ENCODE peak calls at places on chromosome 20, in seven cellular contexts. K, Q, P, C, N, T and G are unnamed samples.

GRCh38 chr20:25274891-25275812 is 27.3 kb downstream of the PYGB start:
- DNase-seq in K (no peak), Q (no peak), P (no peak), C (no peak), N (no peak), T (no peak), G (peak; percentile 5)

GRCh38 chr20:62328684-62329388 is 26.0 kb downstream of the ADRM1 start:
- DNase-seq in K (no peak), Q (no peak), P (no peak), C (no peak), N (no peak), T (no peak), G (no peak)

GRCh38 chr20:63363981-63364536 is 2.9 kb upstream of the CHRNA4 start:
- DNase-seq in K (no peak), Q (no peak), P (no peak), C (no peak), N (no peak), T (no peak), G (no peak)

GRCh38 chr20:1469306-1469905 is 2.8 kb upstream of the NSFL1C start:
- DNase-seq in K (no peak), Q (no peak), P (no peak), C (no peak), N (no peak), T (no peak), G (no peak)

GRCh38 chr20:4604580-4604979 is 117.1 kb upstream of the PRND start:
- DNase-seq in K (no peak), Q (no peak), P (no peak), C (peak; percentile 25), N (no peak), T (no peak), G (no peak)

GRCh38 chr20:16005612-16006493 is 567.4 kb downstream of the KIF16B start:
- DNase-seq in K (no peak), Q (no peak), P (no peak), C (no peak), N (no peak), T (no peak), G (no peak)

GRCh38 chr20:41041693-41042092 is 13.1 kb downstream of the TOP1 start:
- DNase-seq in K (no peak), Q (no peak), P (no peak), C (no peak), N (no peak), T (no peak), G (no peak)

GRCh38 chr20:36368400-36368799 is 62.3 kb downstream of the DLGAP4 start:
- DNase-seq in K (no peak), Q (no peak), P (no peak), C (no peak), N (no peak), T (no peak), G (no peak)